ENCODE peak calls at places on chromosomes 16 and 17, in six cellular contexts. O, Q, H, Z, V and G are unnamed samples.

GRCh38 chr17:75159196-75160031 is 5.1 kb upstream of the JPT1 start:
- DNase-seq in O (no peak), Q (no peak), H (no peak), Z (peak; percentile 33), V (no peak), G (no peak)

GRCh38 chr17:76690596-76691280 is 20.0 kb downstream of the MXRA7 start:
- DNase-seq in O (no peak), Q (no peak), H (peak; percentile 4), Z (no peak), V (no peak), G (no peak)

GRCh38 chr16:69494993-69495392 is 70.6 kb downstream of the CYB5B start:
- DNase-seq in O (peak; percentile 66), Q (no peak), H (no peak), Z (no peak), V (no peak), G (peak; percentile 26)

GRCh38 chr16:71807905-71808592 is 585 bp downstream of the AP1G1 start:
- DNase-seq in O (peak; percentile 69), Q (no peak), H (no peak), Z (no peak), V (no peak), G (no peak)

GRCh38 chr16:3508736-3509135 is 7.9 kb downstream of the CLUAP1 start:
- DNase-seq in O (no peak), Q (no peak), H (no peak), Z (no peak), V (no peak), G (no peak)

GRCh38 chr16:593406-593805 is 3.5 kb downstream of the RAB40C start:
- DNase-seq in O (no peak), Q (no peak), H (no peak), Z (peak; percentile 68), V (peak; percentile 63), G (no peak)

GRCh38 chr16:85291302-85292148 is 179.3 kb upstream of the CIBAR2 start:
- DNase-seq in O (no peak), Q (no peak), H (no peak), Z (no peak), V (peak; percentile 38), G (no peak)

GRCh38 chr17:72122668-72123495 is 2.1 kb downstream of the SOX9 start:
- DNase-seq in O (peak; percentile 20), Q (no peak), H (no peak), Z (no peak), V (peak; percentile 58), G (no peak)

GRCh38 chr17:56112086-56112485 is 41.2 kb upstream of the ANKFN1 start:
- DNase-seq in O (no peak), Q (no peak), H (no peak), Z (peak; percentile 34), V (no peak), G (no peak)

GRCh38 chr17:46053911-46054534 is 55.0 kb downstream of the STH start:
- DNase-seq in O (no peak), Q (no peak), H (no peak), Z (no peak), V (no peak), G (no peak)

GRCh38 chr16:66668777-66669444 is 27.6 kb downstream of the CMTM4 start:
- DNase-seq in O (no peak), Q (no peak), H (no peak), Z (no peak), V (no peak), G (no peak)

GRCh38 chr16:69186642-69187386 is at the start of gene SNTB2:
- DNase-seq in O (peak; percentile 89), Q (peak; percentile 88), H (peak; percentile 94), Z (peak; percentile 69), V (peak; percentile 91), G (peak; percentile 90)